ENCODE peak calls at places on chromosomes 5 and 9, in four cellular contexts. Q is HepG2, L is K562, M is SK-N-SH. X is an unnamed sample.

GRCh38 chr5:111453290-111453689 is 59.0 kb downstream of the STARD4 start:
- DNase-seq in Q (no peak), M (no peak), L (no peak), X (no peak)

GRCh38 chr5:177489119-177489716 is 8.2 kb downstream of the PDLIM7 start:
- DNase-seq in L (no peak), Q (no peak), M (peak), X (no peak)

GRCh38 chr5:76271836-76272235 is 131.2 kb upstream of the IQGAP2 start:
- DNase-seq in M (no peak), Q (no peak), L (no peak), X (no peak)

GRCh38 chr9:131228988-131229387 is 47.3 kb downstream of the FAM78A start:
- DNase-seq in M (no peak), Q (no peak), L (no peak), X (no peak)

GRCh38 chr5:123819401-123819800 is 307.4 kb downstream of the CSNK1G3 start:
- DNase-seq in L (no peak), M (no peak), Q (no peak), X (no peak)

GRCh38 chr5:14008819-14009311 is 64.4 kb upstream of the DNAH5 start:
- DNase-seq in L (no peak), Q (peak), M (no peak), X (no peak)

GRCh38 chr5:28896949-28897348 is 1858.6 kb upstream of the CDH9 start:
- DNase-seq in L (no peak), M (no peak), Q (peak), X (no peak)

GRCh38 chr9:109875495-109875894 is 95.5 kb downstream of the PALM2AKAP2 start:
- DNase-seq in Q (no peak), M (no peak), L (no peak), X (no peak)

GRCh38 chr9:76215066-76215465 is 179.2 kb downstream of the RFK start:
- DNase-seq in M (no peak), L (no peak), Q (no peak), X (no peak)

GRCh38 chr9:128828719-128829452 is 708 bp downstream of the SPOUT1 start:
- DNase-seq in Q (no peak), M (no peak), L (no peak), X (no peak)

GRCh38 chr5:180090098-180090768 is 18.7 kb upstream of the RNF130 start:
- DNase-seq in M (peak), Q (peak), L (peak), X (peak)

GRCh38 chr5:54774281-54775171 is 210.9 kb downstream of the ESM1 start:
- DNase-seq in Q (no peak), L (no peak), M (no peak), X (no peak)

GRCh38 chr9:93304574-93305496 is 120.9 kb downstream of the WNK2 start:
- DNase-seq in Q (peak), M (peak), L (peak), X (no peak)

GRCh38 chr5:78785454-78785853 is 136.9 kb upstream of the LHFPL2 start:
- DNase-seq in Q (no peak), M (no peak), L (no peak), X (no peak)

GRCh38 chr9:87898151-87898550 is 15.5 kb downstream of the SPATA31E1 start:
- DNase-seq in M (no peak), Q (no peak), L (no peak), X (no peak)

GRCh38 chr5:169265888-169266287 is 35.1 kb downstream of the SLIT3 start:
- DNase-seq in Q (no peak), L (peak), M (no peak), X (no peak)

GRCh38 chr5:151577566-151577965 is 13.6 kb downstream of the FAT2 start:
- DNase-seq in M (no peak), L (no peak), Q (no peak), X (no peak)

GRCh38 chr5:636951-637350 is 24.8 kb downstream of the CEP72 start:
- DNase-seq in Q (no peak), L (no peak), M (no peak), X (no peak)

GRCh38 chr9:92406506-92406905 is 2.1 kb upstream of the OGN start:
- DNase-seq in M (no peak), Q (no peak), L (no peak), X (no peak)

GRCh38 chr5:133354323-133355161 is 257.8 kb downstream of the FSTL4 start:
- DNase-seq in Q (no peak), L (no peak), M (peak), X (no peak)

GRCh38 chr5:116359575-116359974 is 215.0 kb downstream of the SEMA6A start:
- DNase-seq in L (no peak), M (no peak), Q (no peak), X (no peak)

GRCh38 chr9:101671567-101671966 is 66.9 kb downstream of the GRIN3A start:
- DNase-seq in L (no peak), Q (no peak), M (no peak), X (no peak)

GRCh38 chr5:176847726-176848290 is 37.4 kb downstream of the UNC5A start:
- DNase-seq in L (no peak), Q (no peak), M (no peak), X (no peak)

GRCh38 chr9:32430720-32431119 is 46.3 kb downstream of the ACO1 start:
- DNase-seq in Q (no peak), M (no peak), L (no peak), X (no peak)

GRCh38 chr9:73780916-73781315 is 629.3 kb downstream of the ANXA1 start:
- DNase-seq in L (no peak), M (no peak), Q (no peak), X (no peak)

GRCh38 chr9:122767821-122768220 is 20.9 kb upstream of the OR5C1 start:
- DNase-seq in L (no peak), Q (no peak), M (no peak), X (no peak)

GRCh38 chr5:142486581-142486980 is 161.8 kb upstream of the SPRY4 start:
- DNase-seq in M (no peak), L (no peak), Q (no peak), X (no peak)

GRCh38 chr5:908172-908571 is 15.5 kb downstream of the TRIP13 start:
- DNase-seq in M (no peak), Q (no peak), L (no peak), X (no peak)

GRCh38 chr5:32639943-32640342 is 54.6 kb downstream of the SUB1 start:
- DNase-seq in L (no peak), M (no peak), Q (no peak), X (peak)

GRCh38 chr9:81665514-81665838 is 23.9 kb downstream of the TLE1 start:
- DNase-seq in L (no peak), M (no peak), Q (no peak), X (no peak)

GRCh38 chr5:54215233-54215736 is 95.1 kb downstream of the ARL15 start:
- DNase-seq in Q (no peak), M (no peak), L (no peak), X (no peak)

GRCh38 chr9:81621785-81622243 is 67.5 kb downstream of the TLE1 start:
- DNase-seq in L (no peak), Q (no peak), M (no peak), X (no peak)

GRCh38 chr9:120327322-120327721 is 252.6 kb downstream of the CDK5RAP2 start:
- DNase-seq in L (no peak), Q (no peak), M (no peak), X (no peak)

GRCh38 chr5:23389543-23390215 is 117.7 kb upstream of the PRDM9 start:
- DNase-seq in L (no peak), M (no peak), Q (no peak), X (no peak)

GRCh38 chr5:149320791-149321330 is 24.4 kb upstream of the GRPEL2 start:
- DNase-seq in L (peak), Q (peak), M (peak), X (peak)

DNA sequence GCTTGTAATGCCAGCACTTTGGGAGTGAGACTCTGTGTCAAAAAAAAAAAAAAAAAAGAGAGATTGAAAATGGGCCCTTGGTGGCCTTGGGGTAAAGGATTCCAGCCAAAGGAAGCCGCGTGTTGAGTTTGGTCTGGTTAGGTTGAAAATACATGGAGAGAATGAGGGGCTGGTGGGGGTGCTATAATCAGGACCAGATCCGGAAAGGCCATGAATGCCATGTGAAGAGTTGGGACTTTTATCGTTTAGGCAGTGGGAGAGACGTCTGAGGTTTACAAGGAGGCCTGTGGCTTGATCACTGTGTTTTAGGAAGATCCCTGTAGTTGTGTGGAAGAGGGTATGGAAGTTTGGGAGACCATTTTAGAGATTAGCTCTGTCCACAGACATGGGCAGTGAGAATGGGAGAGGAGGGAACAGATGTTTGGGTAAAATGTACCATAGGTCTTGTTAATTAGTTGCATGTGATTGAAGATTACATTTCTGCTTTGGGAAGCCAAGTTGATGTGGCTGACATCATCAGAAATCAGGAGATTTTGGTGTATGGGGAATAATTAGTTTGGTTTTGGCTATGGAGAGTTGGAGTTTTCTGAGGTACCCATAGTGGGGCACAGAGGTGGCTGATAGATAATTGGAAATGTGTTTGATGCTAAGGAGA is 3.5 kb downstream of the MSANTD3 start:
- DNase-seq in M (no peak), L (no peak), Q (no peak), X (no peak)
- TF ChIP-seq ELF1 in M (no peak), L (no peak), Q (no peak), X (no peak)

GRCh38 chr5:72539726-72540125 is 32.5 kb upstream of the ZNF366 start:
- DNase-seq in M (no peak), L (no peak), Q (no peak), X (no peak)
- TF ChIP-seq ELF1 in M (no peak), L (no peak), Q (no peak), X (no peak)

GRCh38 chr5:59100875-59101274 is 518.0 kb downstream of the RAB3C start:
- DNase-seq in Q (no peak), L (no peak), M (no peak), X (no peak)

GRCh38 chr5:59097116-59097515 is 514.2 kb downstream of the RAB3C start:
- DNase-seq in M (no peak), Q (no peak), L (no peak), X (no peak)

GRCh38 chr5:59099995-59100345 is 517.1 kb downstream of the RAB3C start:
- DNase-seq in L (no peak), Q (no peak), M (no peak), X (no peak)

GRCh38 chr5:59098743-59099142 is 515.9 kb downstream of the RAB3C start:
- DNase-seq in L (no peak), M (no peak), Q (no peak), X (no peak)

GRCh38 chr5:59099270-59099994 is 516.6 kb downstream of the RAB3C start:
- DNase-seq in M (no peak), Q (peak), L (no peak), X (no peak)
- TF ChIP-seq ELF1 in M (no peak), Q (no peak), L (no peak), X (no peak)

DNA sequence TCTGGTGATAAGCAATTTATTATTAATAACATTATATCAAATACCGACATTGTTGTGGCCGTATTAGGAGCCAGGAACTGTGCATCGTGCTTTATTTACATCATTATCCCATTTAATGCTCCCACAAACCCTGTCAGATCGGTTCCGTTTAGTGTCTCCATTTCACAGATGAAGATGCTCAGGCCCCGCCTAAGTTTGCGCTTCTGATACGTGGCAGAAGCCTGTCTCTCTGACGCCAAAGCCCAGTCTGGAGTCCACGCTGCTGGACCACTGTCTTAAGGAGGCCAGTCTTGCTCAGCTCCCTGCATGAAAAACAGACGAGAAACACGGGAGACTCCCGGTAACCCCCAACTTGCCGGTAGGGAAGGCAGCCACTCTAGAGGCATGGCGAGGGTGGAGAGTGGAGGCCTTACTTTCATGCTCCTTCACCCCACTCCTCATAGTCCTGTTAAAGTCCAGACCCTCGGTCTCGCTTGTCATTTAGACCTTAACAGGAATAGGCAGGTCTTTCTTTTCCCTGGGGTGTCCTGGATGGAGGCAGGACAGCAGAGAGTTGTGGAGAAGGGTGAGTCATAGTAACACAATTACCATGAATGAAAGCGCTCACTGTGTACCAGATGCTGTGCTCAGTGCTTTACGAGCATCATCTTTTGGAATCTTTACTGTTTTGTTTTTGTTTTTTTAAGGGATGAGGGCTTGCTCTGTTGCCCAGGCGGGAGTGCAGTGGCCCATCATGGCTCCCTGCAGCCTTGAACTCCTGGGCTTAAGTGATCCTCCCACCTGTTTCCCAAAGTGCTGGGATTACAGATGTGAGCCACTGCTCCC is 872 bp downstream of the TXNDC15 start:
- DNase-seq in L (peak), Q (peak), M (peak), X (no peak)
- TF ChIP-seq ELF1 in L (no peak), Q (no peak), M (no peak), X (no peak)

GRCh38 chr9:38089387-38090165 is 20.5 kb upstream of the SHB start:
- DNase-seq in L (no peak), M (no peak), Q (no peak), X (no peak)

GRCh38 chr9:38090170-38090569 is 21.1 kb upstream of the SHB start:
- DNase-seq in L (no peak), Q (no peak), M (no peak), X (no peak)

GRCh38 chr9:38091310-38092199 is 22.5 kb upstream of the SHB start:
- DNase-seq in L (no peak), Q (no peak), M (peak), X (no peak)

GRCh38 chr9:38085308-38085707 is 16.3 kb upstream of the SHB start:
- DNase-seq in L (no peak), M (no peak), Q (no peak), X (no peak)

DNA sequence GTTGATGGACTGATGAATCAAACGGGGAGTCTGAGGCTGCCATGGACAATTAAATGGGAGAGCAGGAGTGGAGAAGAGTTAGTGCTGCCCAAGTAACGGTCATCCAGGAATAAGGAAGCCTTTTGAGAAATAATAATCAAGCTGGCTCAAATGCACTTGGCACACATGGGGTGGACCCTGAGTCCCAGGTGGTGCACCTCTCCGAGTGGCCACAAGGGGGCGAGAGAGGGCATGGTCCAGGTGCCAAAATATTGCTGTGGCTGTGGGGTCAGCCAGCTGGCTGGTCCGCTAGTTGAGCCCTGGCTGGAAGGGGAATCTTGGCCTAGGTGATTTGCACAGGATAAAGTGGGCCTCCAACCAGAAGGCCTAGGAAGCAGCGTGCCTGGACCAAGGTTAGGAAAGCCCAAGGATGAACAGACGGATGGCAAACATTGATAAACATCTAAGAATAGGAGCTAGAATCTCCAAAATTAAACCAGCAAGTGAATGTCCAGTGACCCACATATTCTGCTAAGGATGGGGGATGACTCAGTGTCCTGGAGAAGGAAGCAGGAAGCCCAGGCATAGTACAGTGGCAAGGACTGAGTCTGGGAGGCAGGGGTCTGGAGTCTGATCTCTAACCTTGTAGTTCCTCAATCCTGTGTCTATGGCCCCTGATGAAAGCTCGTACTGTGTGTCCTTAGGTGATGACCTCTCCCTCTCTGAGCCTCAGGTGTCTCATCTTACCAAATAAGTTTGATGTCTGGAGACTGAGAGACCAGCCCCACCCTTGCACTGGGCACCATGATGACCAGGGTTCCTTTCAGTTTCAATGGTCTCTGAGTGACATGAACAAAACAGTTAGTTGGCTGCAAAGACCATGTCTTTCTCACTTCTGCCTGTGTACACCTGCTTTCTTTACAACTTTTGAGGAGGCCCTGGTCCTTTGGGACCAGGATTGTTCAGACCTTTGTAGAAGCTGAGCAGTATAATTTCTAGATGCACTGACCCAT is 19.2 kb upstream of the SHB start:
- DNase-seq in L (peak), M (peak), Q (peak), X (peak)
- TF ChIP-seq ELF1 in L (no peak), M (no peak), Q (no peak), X (no peak)

GRCh38 chr9:2043881-2044462 is 28.8 kb downstream of the SMARCA2 start:
- DNase-seq in M (no peak), L (no peak), Q (no peak), X (no peak)
- TF ChIP-seq ELF1 in M (no peak), L (no peak), Q (no peak), X (no peak)

GRCh38 chr9:137369111-137369787 is 53.7 kb downstream of the EXD3 start:
- DNase-seq in L (no peak), Q (no peak), M (no peak), X (no peak)

GRCh38 chr9:137367506-137368430 is 55.2 kb downstream of the EXD3 start:
- DNase-seq in Q (no peak), M (no peak), L (no peak), X (no peak)

GRCh38 chr9:137369911-137370630 is 52.9 kb downstream of the EXD3 start:
- DNase-seq in L (no peak), M (no peak), Q (no peak), X (no peak)

GRCh38 chr9:137366891-137367381 is 56.0 kb downstream of the EXD3 start:
- DNase-seq in Q (no peak), M (no peak), L (no peak), X (no peak)

GRCh38 chr9:137368431-137369110 is 54.4 kb downstream of the EXD3 start:
- DNase-seq in Q (no peak), M (no peak), L (no peak), X (no peak)
- TF ChIP-seq ELF1 in Q (no peak), M (no peak), L (no peak), X (no peak)

DNA sequence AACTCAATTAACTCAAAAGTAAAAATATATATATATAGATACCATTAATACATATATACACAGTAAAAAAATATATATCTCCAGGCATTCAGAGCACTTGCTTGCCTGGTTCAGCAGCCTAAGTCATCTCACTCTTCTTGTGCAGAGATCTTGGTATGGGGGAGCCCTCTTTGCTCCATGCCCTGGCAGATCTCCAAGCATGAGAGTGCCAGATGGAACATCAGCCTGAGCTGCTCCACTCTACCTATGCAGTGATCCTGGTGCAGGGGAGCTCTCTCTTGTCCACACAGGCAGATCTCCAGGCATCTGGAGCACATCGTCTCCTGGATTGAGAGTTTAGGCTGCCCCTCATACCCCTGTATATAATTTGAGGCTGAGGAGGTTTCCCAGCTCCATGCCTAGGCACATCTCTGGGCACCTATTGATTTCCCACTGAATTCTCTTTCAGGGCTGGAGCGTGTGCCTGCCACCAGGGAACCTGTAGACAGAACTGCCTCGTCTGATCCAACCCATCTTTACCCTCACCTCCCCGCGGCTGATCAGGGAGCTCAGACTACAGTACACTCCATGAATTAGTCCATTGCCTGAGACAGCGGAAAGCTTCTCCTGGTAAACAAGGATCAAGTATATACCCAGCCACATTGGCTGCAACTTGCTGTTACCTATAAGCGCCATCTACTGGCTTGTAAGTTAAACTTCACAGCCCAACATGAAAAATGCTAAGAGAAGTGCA is 342.4 kb upstream of the GRIA1 start:
- DNase-seq in M (peak), Q (peak), L (no peak), X (no peak)
- TF ChIP-seq ELF1 in M (no peak), Q (no peak), L (no peak), X (no peak)

X was measured in HCT116.